ENCODE peak calls at places on chromosomes 5 and 9, in eight cellular contexts. T is stimulated activated CD8-positive, alpha-beta memory T cell treated with anti-CD3 and anti-CD28 coated beads, Interleukin-15, amount 100 ng/mL, for 24 hours; O is effector memory CD4-positive, alpha-beta T cell; U is fibroblast of the conjunctiva; Z is HS-27A; D is frontal cortex; R is ELR; H is cardiac muscle cell. P is an unnamed sample.

GRCh38 chr9:91047529-91047928 is 245.9 kb downstream of the SYK start:
- DNase-seq in U (no peak), Z (no peak), H (no peak), T (no peak), D (no peak), R (no peak), O (no peak), P (no peak)

GRCh38 chr9:2055203-2055658 is 40.1 kb downstream of the SMARCA2 start:
- DNase-seq in T (no peak), Z (no peak), U (no peak), H (no peak), R (peak; percentile 72), O (no peak), D (no peak), P (no peak)

GRCh38 chr9:123225374-123225813 is 43.0 kb downstream of the STRBP start:
- DNase-seq in R (peak; percentile 88), Z (no peak), O (no peak), H (peak; percentile 44), U (peak; percentile 72), D (peak; percentile 9), T (peak; percentile 6), P (peak; percentile 63)

GRCh38 chr9:107712390-107712789 is 222.8 kb upstream of the KLF4 start:
- DNase-seq in T (no peak), R (peak; percentile 93), U (no peak), O (no peak), H (no peak), D (no peak), Z (no peak), P (peak; percentile 85)

GRCh38 chr9:111807197-111807596 is 12.5 kb upstream of the SHOC1 start:
- DNase-seq in U (no peak), T (no peak), D (no peak), R (peak; percentile 38), O (no peak), Z (no peak), H (no peak), P (no peak)

GRCh38 chr5:78626009-78626571 is 22.5 kb downstream of the LHFPL2 start:
- DNase-seq in O (no peak), U (no peak), H (peak; percentile 79), D (no peak), T (no peak), R (no peak), Z (no peak), P (no peak)

GRCh38 chr5:9063615-9064245 is 482.1 kb downstream of the SEMA5A start:
- DNase-seq in T (no peak), O (no peak), R (no peak), H (no peak), D (no peak), U (no peak), Z (no peak), P (no peak)

GRCh38 chr5:102623295-102623694 is 124.5 kb upstream of the SLCO6A1 start:
- DNase-seq in D (no peak), U (no peak), H (no peak), R (no peak), T (no peak), Z (no peak), O (no peak), P (no peak)

GRCh38 chr9:135951889-135952663 is 9.1 kb downstream of the UBAC1 start:
- DNase-seq in R (peak; percentile 19), U (peak; percentile 35), D (no peak), H (peak; percentile 20), T (no peak), O (no peak), Z (no peak), P (peak; percentile 82)

GRCh38 chr5:163760498-163760897 is 255.1 kb downstream of the MAT2B start:
- DNase-seq in H (peak; percentile 50), D (no peak), R (peak; percentile 81), Z (peak; percentile 59), T (no peak), O (no peak), U (peak; percentile 67), P (peak; percentile 51)

GRCh38 chr5:111158105-111158744 is 66.0 kb upstream of the CAMK4 start:
- DNase-seq in D (peak; percentile 4), U (peak; percentile 74), O (peak; percentile 59), R (peak; percentile 78), H (peak; percentile 76), T (peak; percentile 53), Z (peak; percentile 45), P (peak; percentile 26)

GRCh38 chr5:36875051-36875788 is 1.3 kb upstream of the NIPBL start:
- DNase-seq in U (no peak), H (peak; percentile 54), R (peak; percentile 83), T (no peak), Z (peak; percentile 24), O (peak; percentile 29), D (no peak), P (no peak)

GRCh38 chr5:179261301-179262125 is 83.7 kb downstream of the ADAMTS2 start:
- DNase-seq in R (peak; percentile 59), Z (no peak), D (no peak), O (no peak), T (no peak), U (no peak), H (peak; percentile 80), P (no peak)

GRCh38 chr5:43997647-43998251 is 391.5 kb downstream of the FGF10 start:
- DNase-seq in Z (no peak), R (no peak), T (no peak), H (no peak), D (no peak), O (no peak), U (peak; percentile 77), P (no peak)

GRCh38 chr9:134225186-134225585 is 60.8 kb upstream of the RNU6ATAC start:
- DNase-seq in H (no peak), U (no peak), D (no peak), Z (no peak), O (no peak), R (no peak), T (no peak), P (no peak)

GRCh38 chr9:134988706-134989105 is 71.0 kb upstream of the FCN1 start:
- DNase-seq in D (no peak), U (no peak), Z (no peak), T (no peak), O (no peak), H (no peak), R (no peak), P (no peak)

GRCh38 chr9:113593682-113594281 is 130.3 kb downstream of the RGS3 start:
- DNase-seq in O (no peak), Z (peak; percentile 93), T (no peak), U (peak; percentile 94), D (peak; percentile 69), H (peak; percentile 98), R (peak; percentile 99), P (peak; percentile 97)

GRCh38 chr9:97046228-97046627 is 7.3 kb upstream of the CTSV start:
- DNase-seq in D (no peak), R (peak; percentile 49), U (no peak), T (no peak), Z (no peak), O (no peak), H (no peak), P (peak; percentile 75)

GRCh38 chr9:37963936-37964739 is 60.2 kb upstream of the SLC25A51 start:
- DNase-seq in H (no peak), Z (no peak), O (no peak), T (no peak), U (peak; percentile 94), D (peak; percentile 54), R (peak; percentile 86), P (no peak)

GRCh38 chr5:180689071-180689694 is 39.8 kb upstream of the FLT4 start:
- DNase-seq in H (no peak), Z (no peak), O (no peak), U (no peak), D (no peak), T (no peak), R (no peak), P (no peak)

GRCh38 chr5:177388521-177389052 is 4.4 kb downstream of the SLC34A1 start:
- DNase-seq in T (no peak), O (no peak), D (no peak), H (no peak), U (no peak), Z (no peak), R (no peak), P (no peak)